ENCODE peak calls at places on chromosome 4, in six cellular contexts. E is stomach; S is neural crest cell; G is A549; T is astrocyte of the spinal cord; R is CD4-positive, alpha-beta T cell. A is an unnamed sample.

GRCh38 chr4:36399762-36400353 is 118.4 kb downstream of the DTHD1 start:
- DNase-seq in E (no peak), S (peak), G (no peak), T (peak), R (peak), A (no peak)

GRCh38 chr4:177047070-177047850 is 254.5 kb upstream of the VEGFC start:
- DNase-seq in E (peak), S (peak), G (peak), T (peak), R (peak), A (peak)

GRCh38 chr4:108130955-108131354 is 37.8 kb downstream of the LEF1 start:
- DNase-seq in E (no peak), S (no peak), G (no peak), T (no peak), R (no peak), A (no peak)

GRCh38 chr4:25650271-25650670 is 5.4 kb upstream of the SLC34A2 start:
- DNase-seq in E (no peak), S (no peak), G (no peak), T (no peak), R (no peak), A (no peak)

GRCh38 chr4:143253156-143253555 is 68.4 kb downstream of the USP38 start:
- DNase-seq in E (no peak), S (no peak), G (no peak), T (no peak), R (no peak), A (no peak)

GRCh38 chr4:2266181-2266580 is 4.3 kb upstream of the MXD4 start:
- DNase-seq in E (peak), S (no peak), G (no peak), T (no peak), R (no peak), A (peak)

GRCh38 chr4:14176613-14177012 is 549.1 kb upstream of the BOD1L1 start:
- DNase-seq in E (no peak), S (no peak), G (no peak), T (no peak), R (no peak), A (no peak)

GRCh38 chr4:41646862-41647261 is 101.7 kb downstream of the PHOX2B start:
- DNase-seq in E (no peak), S (no peak), G (no peak), T (no peak), R (no peak), A (no peak)

GRCh38 chr4:142883433-142883832 is 37.3 kb upstream of the INPP4B start:
- DNase-seq in E (no peak), S (no peak), G (no peak), T (peak), R (no peak), A (no peak)

GRCh38 chr4:19324175-19324574 is 927.5 kb upstream of the SLIT2 start:
- DNase-seq in E (no peak), S (no peak), G (no peak), T (no peak), R (no peak), A (no peak)

GRCh38 chr4:153127773-153128494 is 76.3 kb upstream of the TRIM2 start:
- DNase-seq in E (peak), S (peak), G (peak), T (peak), R (peak), A (peak)

GRCh38 chr4:21819086-21819485 is 129.5 kb downstream of the KCNIP4 start:
- DNase-seq in E (no peak), S (no peak), G (no peak), T (peak), R (no peak), A (no peak)

GRCh38 chr4:12144051-12144450 is 715.4 kb upstream of the HS3ST1 start:
- DNase-seq in E (no peak), S (no peak), G (no peak), T (no peak), R (no peak), A (no peak)

GRCh38 chr4:127533028-127533700 is 99.6 kb upstream of the INTU start:
- DNase-seq in E (peak), S (no peak), G (no peak), T (no peak), R (no peak), A (peak)

GRCh38 chr4:23516719-23517118 is 373.1 kb downstream of the PPARGC1A start:
- DNase-seq in E (no peak), S (no peak), G (no peak), T (no peak), R (no peak), A (no peak)

GRCh38 chr4:94957030-94957429 is 199.3 kb downstream of the BMPR1B start:
- DNase-seq in E (no peak), S (no peak), G (no peak), T (no peak), R (no peak), A (no peak)

GRCh38 chr4:6732441-6733357 is 16.7 kb downstream of the BLOC1S4 start:
- DNase-seq in E (peak), S (no peak), G (peak), T (peak), R (no peak), A (peak)

GRCh38 chr4:145679520-145679919 is 426 bp upstream of the C4orf51 start:
- DNase-seq in E (peak), S (no peak), G (peak), T (peak), R (no peak), A (peak)

GRCh38 chr4:184529283-184529682 is 54.9 kb upstream of the IRF2 start:
- DNase-seq in E (no peak), S (no peak), G (no peak), T (peak), R (no peak), A (no peak)

GRCh38 chr4:123418486-123418931 is 21.9 kb downstream of the SPRY1 start:
- DNase-seq in E (peak), S (no peak), G (no peak), T (peak), R (no peak), A (peak)

GRCh38 chr4:119394826-119395225 is 72.9 kb upstream of the FABP2 start:
- DNase-seq in E (no peak), S (no peak), G (no peak), T (peak), R (no peak), A (no peak)

GRCh38 chr4:52369649-52370048 is 289.5 kb downstream of the USP46 start:
- DNase-seq in E (no peak), S (no peak), G (no peak), T (no peak), R (no peak), A (no peak)

GRCh38 chr4:178665916-178666315 is 1223.7 kb upstream of the AGA start:
- DNase-seq in E (no peak), S (no peak), G (no peak), T (no peak), R (no peak), A (no peak)

GRCh38 chr4:8287606-8288280 is 18.2 kb downstream of the HTRA3 start:
- DNase-seq in E (no peak), S (no peak), G (no peak), T (no peak), R (no peak), A (no peak)

GRCh38 chr4:40227284-40227683 is 30.5 kb downstream of the RHOH start:
- DNase-seq in E (no peak), S (no peak), G (no peak), T (no peak), R (no peak), A (no peak)

GRCh38 chr4:169029947-169030346 is 19.9 kb upstream of the CBR4 start:
- DNase-seq in E (no peak), S (no peak), G (no peak), T (no peak), R (no peak), A (no peak)
- TF ChIP-seq CTCF in E (no peak), S (no peak), G (no peak), T (no peak), R (no peak), A (no peak)

GRCh38 chr4:64248151-64248550 is 161.1 kb downstream of the TECRL start:
- DNase-seq in E (no peak), S (no peak), G (no peak), T (no peak), R (no peak), A (no peak)
- TF ChIP-seq CTCF in E (no peak), S (no peak), G (no peak), T (no peak), R (no peak), A (no peak)

GRCh38 chr4:173362666-173363065 is 8.1 kb upstream of the SAP30 start:
- DNase-seq in E (peak), S (no peak), G (no peak), T (no peak), R (no peak), A (no peak)

GRCh38 chr4:173357939-173358338 is 12.8 kb upstream of the SAP30 start:
- DNase-seq in E (no peak), S (no peak), G (no peak), T (no peak), R (no peak), A (no peak)

GRCh38 chr4:173365359-173365996 is 5.3 kb upstream of the SAP30 start:
- DNase-seq in E (no peak), S (no peak), G (no peak), T (no peak), R (no peak), A (no peak)

GRCh38 chr4:173360587-173361221 is 10.1 kb upstream of the SAP30 start:
- DNase-seq in E (no peak), S (no peak), G (peak), T (peak), R (no peak), A (no peak)
- TF ChIP-seq CTCF in E (no peak), S (peak), G (peak), T (peak), R (peak), A (peak)

DNA sequence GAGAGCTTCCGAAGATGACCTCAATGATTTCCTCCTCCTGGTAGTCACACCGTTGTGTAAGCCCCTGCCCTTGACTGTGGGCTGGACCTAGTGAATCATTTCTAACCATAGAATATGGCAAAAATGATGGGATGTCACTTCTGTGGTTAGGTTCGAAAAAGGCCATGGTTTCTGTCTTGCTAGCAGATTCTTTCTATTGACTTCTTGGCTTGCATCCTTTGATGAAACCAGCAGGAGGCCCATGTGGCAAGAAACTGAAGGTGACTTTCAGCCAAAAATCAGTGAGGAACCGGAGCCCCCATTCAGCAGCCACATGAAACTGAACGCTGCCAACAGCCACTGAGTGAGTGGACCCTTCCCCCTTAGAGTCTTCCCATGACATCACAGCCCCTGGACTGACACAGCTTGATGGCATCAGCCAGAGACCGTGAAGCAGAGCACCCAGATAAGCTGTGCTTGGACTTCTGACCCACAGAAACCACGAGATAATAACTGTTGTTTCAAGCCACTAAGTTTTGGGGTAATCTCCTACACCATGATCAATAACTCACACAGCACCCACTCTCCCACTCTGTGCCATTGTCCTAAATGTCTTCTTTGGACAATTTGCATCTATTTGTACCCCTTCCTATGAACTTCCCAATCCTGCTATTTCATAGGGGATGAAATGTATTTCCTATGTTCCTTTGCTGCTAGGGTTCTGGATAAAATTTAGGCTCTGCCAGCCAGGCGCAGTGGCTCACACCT is 148.0 kb upstream of the STX18 start:
- DNase-seq in E (no peak), S (no peak), G (no peak), T (peak), R (no peak), A (no peak)
- TF ChIP-seq CTCF in E (no peak), S (no peak), G (no peak), T (no peak), R (no peak), A (no peak)

DNA sequence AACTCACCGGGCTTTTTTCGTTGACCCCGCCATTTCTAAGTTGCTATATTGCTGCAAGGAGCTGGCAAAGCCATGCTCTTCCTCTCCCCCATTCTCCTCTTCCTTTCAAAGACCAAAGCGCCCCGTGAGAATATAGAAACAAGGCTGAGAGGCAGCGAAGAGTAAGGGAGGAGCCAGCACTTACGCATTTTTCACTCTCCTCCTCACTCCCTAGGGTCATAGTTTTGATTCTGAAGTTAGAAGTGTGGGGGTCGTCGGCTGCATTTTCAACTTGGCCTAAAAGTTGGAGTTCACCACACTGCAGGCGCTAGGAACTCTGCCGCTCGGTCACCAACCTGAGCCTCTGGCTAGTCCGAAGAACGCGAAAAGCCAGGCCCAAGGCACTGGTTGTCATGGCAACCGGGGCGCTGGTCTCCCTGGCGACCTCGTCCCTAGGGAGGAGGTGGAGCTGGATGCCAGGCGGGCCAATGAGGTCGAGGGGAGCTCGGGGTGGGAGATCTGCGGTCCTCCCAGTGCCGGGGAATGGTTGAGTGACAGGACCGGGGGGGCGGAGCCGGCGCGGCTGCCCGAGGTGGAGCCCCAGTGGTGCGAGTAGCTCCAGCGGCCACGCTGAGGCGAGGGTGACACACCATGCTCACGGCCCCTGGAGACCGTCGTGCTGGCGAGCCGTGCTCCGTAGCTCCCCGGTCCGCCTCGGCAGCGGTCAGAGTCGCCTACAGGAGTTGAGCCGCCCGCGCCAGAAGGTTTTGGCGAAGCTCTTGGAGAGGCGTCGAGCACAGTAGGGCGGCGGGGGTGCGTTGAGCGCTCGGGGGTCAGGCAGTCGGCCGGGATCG is at the start of gene PTPN13:
- DNase-seq in E (peak), S (peak), G (peak), T (peak), R (peak), A (peak)
- TF ChIP-seq CTCF in E (no peak), S (no peak), G (no peak), T (no peak), R (no peak), A (no peak)

DNA sequence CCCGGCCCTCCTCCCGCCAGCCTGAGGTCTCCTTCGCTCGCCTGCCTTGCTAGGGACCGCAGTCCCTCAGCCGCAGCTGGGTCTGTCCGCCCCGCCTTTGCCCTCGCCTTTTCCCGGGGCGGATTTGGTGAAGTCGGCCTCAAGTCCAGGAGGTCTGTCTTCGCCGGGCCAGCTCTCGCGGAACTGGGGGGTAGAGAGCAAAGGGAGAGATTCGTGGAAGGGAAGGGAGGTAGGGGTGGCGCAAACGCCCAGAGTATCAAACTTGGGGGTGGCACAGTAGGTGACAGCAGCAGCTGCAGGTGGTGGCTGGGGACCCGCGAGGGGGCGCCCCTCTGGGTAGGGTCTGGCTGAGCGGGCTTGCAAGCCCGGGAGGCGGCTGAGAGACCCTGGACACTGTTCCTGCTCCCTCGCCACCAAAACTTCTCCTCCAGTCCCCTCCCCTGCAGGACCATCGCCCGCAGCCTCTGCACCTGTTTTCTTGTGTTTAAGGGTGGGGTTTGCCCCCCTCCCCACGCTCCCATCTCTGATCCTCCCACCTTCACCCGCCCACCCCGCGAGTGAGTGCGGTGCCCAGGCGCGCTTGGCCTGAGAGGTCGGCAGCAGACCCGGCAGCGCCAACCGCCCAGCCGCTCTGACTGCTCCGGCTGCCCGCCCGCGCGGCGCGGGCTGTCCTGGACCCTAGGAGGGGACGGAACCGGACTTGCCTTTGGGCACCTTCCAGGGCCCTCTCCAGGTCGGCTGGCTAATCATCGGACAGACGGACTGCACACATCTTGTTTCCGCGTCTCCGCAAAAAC is at the start of gene NPY2R:
- DNase-seq in E (no peak), S (peak), G (peak), T (no peak), R (no peak), A (no peak)
- TF ChIP-seq CTCF in E (no peak), S (peak), G (peak), T (peak), R (no peak), A (no peak)

GRCh38 chr4:76430519-76431388 is 4.3 kb upstream of the SHROOM3 start:
- DNase-seq in E (no peak), S (peak), G (peak), T (peak), R (no peak), A (peak)

GRCh38 chr4:76439491-76439890 is 4.5 kb downstream of the SHROOM3 start:
- DNase-seq in E (no peak), S (no peak), G (no peak), T (no peak), R (no peak), A (no peak)

GRCh38 chr4:76434901-76435688 is at the start of gene SHROOM3:
- DNase-seq in E (no peak), S (peak), G (no peak), T (peak), R (no peak), A (no peak)

DNA sequence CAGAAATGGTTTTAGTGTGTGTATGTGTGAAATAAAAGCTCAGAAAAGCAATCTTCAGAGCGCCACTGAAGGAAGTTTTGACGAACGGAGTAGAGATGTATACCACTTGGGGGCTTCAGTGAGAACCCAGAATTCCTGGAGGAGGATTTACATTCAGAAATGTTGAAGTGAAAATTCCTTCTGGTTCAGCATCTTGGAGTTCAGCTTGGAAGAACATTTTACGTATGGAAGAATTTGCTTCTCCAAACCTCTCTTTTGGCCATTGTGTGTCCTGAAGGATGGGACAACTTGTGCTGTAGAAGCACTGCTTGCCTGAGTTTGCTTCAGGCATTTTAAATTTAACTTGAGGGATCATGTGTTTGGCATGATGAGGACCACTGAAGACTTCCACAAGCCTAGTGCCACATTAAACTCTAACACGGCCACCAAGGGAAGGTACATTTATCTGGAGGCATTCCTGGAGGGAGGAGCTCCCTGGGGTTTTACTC is 704 bp downstream of the SHROOM3 start:
- DNase-seq in E (no peak), S (no peak), G (no peak), T (peak), R (no peak), A (no peak)
- TF ChIP-seq CTCF in E (no peak), S (no peak), G (no peak), T (peak), R (no peak), A (peak)

GRCh38 chr4:93710847-93711430 is 117.6 kb upstream of the ATOH1 start:
- DNase-seq in E (no peak), S (no peak), G (no peak), T (no peak), R (no peak), A (no peak)

GRCh38 chr4:93710101-93710846 is 118.3 kb upstream of the ATOH1 start:
- DNase-seq in E (no peak), S (no peak), G (no peak), T (no peak), R (no peak), A (no peak)
- TF ChIP-seq CTCF in E (no peak), S (peak), G (no peak), T (no peak), R (no peak), A (no peak)

DNA sequence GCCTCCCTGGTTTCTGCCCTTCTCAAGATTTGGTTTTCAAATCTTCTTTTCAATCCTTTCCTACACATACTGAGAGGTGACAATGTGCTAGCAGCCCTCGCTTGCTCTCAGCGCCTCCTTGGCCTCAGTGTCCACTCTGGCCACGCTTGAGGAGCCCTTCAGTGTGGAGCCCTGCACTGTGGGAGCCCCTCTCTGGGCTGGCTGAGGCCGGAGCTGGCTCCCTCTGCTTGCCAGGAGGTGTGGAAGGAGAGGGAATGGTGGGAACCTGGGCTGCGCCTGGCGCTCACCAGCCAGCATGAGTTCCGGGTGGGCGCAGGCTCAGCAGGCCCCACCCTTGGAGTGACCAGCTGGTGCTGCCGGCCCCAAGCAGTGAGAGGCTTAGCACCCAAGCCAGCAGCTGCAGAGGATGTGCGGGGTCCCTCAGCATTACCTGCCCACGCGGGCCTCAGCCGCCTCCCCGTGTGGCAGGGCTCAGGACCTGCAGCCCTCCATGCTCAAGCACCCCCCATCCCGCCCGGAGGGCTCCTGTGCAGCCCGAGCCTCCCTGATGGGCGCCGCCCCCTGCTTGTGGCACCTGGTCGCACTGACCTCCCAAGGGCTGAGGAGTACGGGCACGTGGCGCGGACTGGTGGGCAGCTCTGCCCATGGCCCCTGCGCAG is 127.5 kb downstream of the COX7B2 start:
- DNase-seq in E (no peak), S (no peak), G (no peak), T (no peak), R (no peak), A (no peak)
- TF ChIP-seq CTCF in E (no peak), S (no peak), G (no peak), T (no peak), R (no peak), A (no peak)

A was measured in AG09319.